ENCODE peak calls at places on chromosome 4, in six cellular contexts. I is activated CD4-positive, alpha-beta T cell treated with anti-CD3 and anti-CD28 coated beads, Interleukin-2, amount 50 U/mL, for 48 hours; M is T-helper 1 cell; L is iPS-NIHi11; N is CD8-positive, alpha-beta T cell; E is CD8-positive, alpha-beta memory T cell. Z is an unnamed sample.

GRCh38 chr4:11428701-11429571 is at the start of gene HS3ST1:
- DNase-seq in N (no peak), L (peak), M (no peak), E (peak), I (peak), Z (no peak)

GRCh38 chr4:6125103-6125651 is 75.2 kb downstream of the JAKMIP1 start:
- DNase-seq in E (no peak), I (no peak), L (no peak), M (no peak), N (no peak), Z (no peak)

GRCh38 chr4:184763150-184763780 is 29.4 kb upstream of the CENPU start:
- DNase-seq in N (no peak), I (no peak), L (no peak), E (no peak), M (no peak), Z (no peak)

GRCh38 chr4:100240008-100240407 is 49.7 kb upstream of the DDIT4L start:
- DNase-seq in E (no peak), M (no peak), L (no peak), I (no peak), N (no peak), Z (no peak)

GRCh38 chr4:1010522-1011021 is 854 bp upstream of the FGFRL1 start:
- DNase-seq in E (peak), N (peak), M (peak), L (no peak), I (peak), Z (no peak)

GRCh38 chr4:151553874-151554273 is 144.9 kb downstream of the FHIP1A start:
- DNase-seq in E (no peak), M (no peak), L (peak), N (no peak), I (no peak), Z (no peak)

GRCh38 chr4:169791064-169791463 is 33.3 kb upstream of the HPF1 start:
- DNase-seq in M (no peak), I (no peak), N (no peak), L (no peak), E (no peak), Z (no peak)

GRCh38 chr4:151808120-151808529 is 47.3 kb upstream of the GATB start:
- DNase-seq in L (no peak), I (no peak), M (no peak), E (no peak), N (no peak), Z (peak)

GRCh38 chr4:143406523-143406922 is 69.8 kb downstream of the GAB1 start:
- DNase-seq in E (no peak), M (no peak), L (no peak), I (peak), N (no peak), Z (no peak)

GRCh38 chr4:129109965-129110824 is 14.2 kb downstream of the C4orf33 start:
- DNase-seq in N (no peak), M (no peak), E (no peak), I (no peak), L (no peak), Z (no peak)

GRCh38 chr4:83089759-83090158 is 24.8 kb downstream of the PLAC8 start:
- DNase-seq in I (no peak), L (no peak), N (no peak), M (no peak), E (no peak), Z (no peak)

Z was measured in SK-N-DZ.